ENCODE peak calls at places on chromosomes 11 and 22, in ten cellular contexts. L is sigmoid colon, K is Peyer's patch, X is cardiac muscle cell, A is K562, P is DND-41, O is breast epithelium, B is H1, M is kidney, R is fibroblast of lung. T is an unnamed sample. For H3K36me3, the result is how much of the 10 kb centered on the place peaks cover.

GRCh38 chr11:35943761-35944502 is at the start of gene LDLRAD3:
- DNase-seq in L (peak), K (peak), X (peak), A (peak), P (no peak), O (peak), B (peak), M (peak), R (peak), T (peak)

GRCh38 chr22:43970037-43970747 is 14.9 kb downstream of the SAMM50 start:
- DNase-seq in L (peak), K (no peak), X (no peak), A (peak), P (no peak), O (no peak), B (no peak), M (no peak), R (no peak), T (no peak)

GRCh38 chr11:75320643-75321042 is 30.8 kb downstream of the ARRB1 start:
- DNase-seq in L (no peak), K (peak), X (no peak), A (no peak), P (no peak), O (no peak), B (no peak), M (peak), R (no peak), T (no peak)

GRCh38 chr11:68987211-68987610 is 6.4 kb upstream of the MRGPRD start:
- DNase-seq in L (no peak), K (no peak), X (no peak), A (no peak), P (no peak), O (no peak), B (no peak), M (no peak), R (peak), T (no peak)

GRCh38 chr11:113373306-113373705 is 14.3 kb upstream of the ANKK1 start:
- DNase-seq in L (no peak), K (no peak), X (no peak), A (no peak), P (no peak), O (no peak), B (no peak), M (no peak), R (peak), T (no peak)

GRCh38 chr22:39297490-39298193 is 21.8 kb downstream of the RPL3 start:
- DNase-seq in L (no peak), K (peak), X (no peak), A (no peak), P (peak), O (peak), B (no peak), M (no peak), R (peak), T (no peak)

GRCh38 chr22:38317995-38318715 is 922 bp upstream of the CSNK1E start:
- DNase-seq in L (peak), K (peak), X (no peak), A (peak), P (no peak), O (peak), B (no peak), M (peak), R (peak), T (peak)

GRCh38 chr11:46216040-46216764 is 61.3 kb upstream of the CREB3L1 start:
- DNase-seq in L (no peak), K (peak), X (no peak), A (no peak), P (no peak), O (no peak), B (no peak), M (no peak), R (peak), T (no peak)

GRCh38 chr11:795638-796564 is 2.2 kb downstream of the SLC25A22 start:
- DNase-seq in L (peak), K (peak), X (peak), A (peak), P (peak), O (peak), B (no peak), M (peak), R (peak), T (peak)

GRCh38 chr22:26318975-26319374 is 110.1 kb upstream of the ASPHD2 start:
- DNase-seq in L (no peak), K (no peak), X (no peak), A (peak), P (no peak), O (no peak), B (no peak), M (no peak), R (peak), T (no peak)

GRCh38 chr11:129974237-129974636 is 28.4 kb downstream of the PRDM10 start:
- DNase-seq in L (no peak), K (no peak), X (no peak), A (no peak), P (no peak), O (no peak), B (no peak), M (no peak), R (peak), T (no peak)

GRCh38 chr11:1222491-1223345 is at the start of gene MUC5B:
- DNase-seq in L (peak), K (peak), X (no peak), A (no peak), P (no peak), O (no peak), B (peak), M (peak), R (no peak), T (no peak)

DNA sequence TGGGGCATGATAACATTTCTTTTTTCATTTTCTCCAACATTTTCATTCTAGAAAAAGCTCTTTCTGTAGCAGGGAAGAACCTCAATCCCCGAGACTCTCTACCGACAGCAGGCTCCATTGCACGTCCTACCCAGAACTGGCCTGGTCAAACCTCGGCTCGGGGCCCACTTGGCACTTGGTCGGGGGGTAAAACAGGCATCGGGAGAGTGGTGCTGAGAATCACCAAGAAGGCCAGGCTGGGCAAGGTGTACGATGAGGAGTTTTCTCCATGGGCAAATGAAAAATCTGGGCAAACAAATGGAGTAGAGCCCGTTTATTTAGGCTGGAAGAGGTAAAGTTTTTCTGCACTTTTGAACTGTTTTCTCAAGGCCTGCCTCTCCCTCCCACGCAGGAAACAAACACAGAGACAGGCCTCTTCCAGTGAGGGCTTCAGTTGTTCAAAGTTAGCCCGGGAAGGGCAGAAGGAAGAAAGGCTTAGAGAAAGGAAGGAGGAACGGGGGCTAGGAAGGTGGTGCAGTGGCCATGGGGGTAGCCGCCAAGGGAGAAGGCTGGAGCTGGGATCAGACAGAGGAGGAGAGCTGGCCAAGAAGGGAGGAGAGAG is 87.6 kb downstream of the ETS1 start:
- DNase-seq in L (no peak), K (no peak), X (no peak), A (no peak), P (no peak), O (no peak), B (no peak), M (no peak), R (no peak), T (no peak)
- H3K4me3 ChIP-seq in L (no peak), K (peak), X (no peak), A (no peak), P (no peak), O (no peak), B (no peak), M (no peak), R (no peak), T (no peak)

GRCh38 chr11:84780689-84781293 is 846.4 kb downstream of the DLG2 start:
- DNase-seq in L (no peak), K (no peak), X (peak), A (no peak), P (no peak), O (no peak), B (no peak), M (no peak), R (peak), T (no peak)
- TF ChIP-seq CTCF in L (no peak), K (no peak), X (peak), A (no peak), P (peak), O (peak), B (peak), M (peak), R (peak), T (peak)

DNA sequence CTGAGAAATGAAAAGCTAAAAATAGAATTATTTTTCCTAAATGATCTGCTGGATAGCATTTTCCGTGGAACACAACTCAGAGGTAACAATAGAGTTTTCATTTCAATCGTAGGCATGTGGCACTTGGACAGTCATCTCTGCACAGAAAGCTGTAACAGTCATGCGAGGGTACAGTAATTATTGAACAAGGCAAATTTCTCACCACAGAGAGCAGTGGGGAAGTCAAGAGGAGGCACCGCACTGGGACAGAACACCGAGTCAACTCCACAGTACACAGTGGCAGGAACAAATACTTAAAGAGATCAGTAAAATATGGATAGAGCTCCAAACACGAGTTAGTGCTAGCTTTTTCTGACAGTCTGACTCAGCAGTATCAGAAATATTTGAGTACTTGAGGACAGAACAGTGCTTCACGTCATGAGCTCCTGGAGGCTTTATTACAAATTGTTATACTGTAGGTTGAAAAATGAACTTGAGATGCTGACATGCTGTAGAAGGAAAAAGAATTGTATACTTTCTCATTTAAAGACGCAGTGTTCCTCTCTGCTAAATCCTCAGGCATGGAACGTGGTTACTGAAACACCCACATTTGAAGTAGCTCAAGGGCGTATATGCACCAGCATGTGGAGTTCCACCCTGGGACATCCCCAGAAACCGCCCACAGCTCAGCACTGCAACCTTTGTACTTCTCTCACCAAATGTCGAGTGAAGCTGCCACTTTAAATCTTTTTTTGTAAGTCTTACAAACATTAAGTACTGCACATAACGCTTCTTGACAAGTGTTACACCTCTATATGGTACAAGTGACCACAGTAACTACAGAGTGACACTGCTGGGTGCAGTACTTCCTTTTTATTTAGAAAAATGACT is 27.4 kb upstream of the YPEL1 start:
- DNase-seq in L (no peak), K (no peak), X (no peak), A (no peak), P (no peak), O (no peak), B (no peak), M (no peak), R (no peak), T (no peak)
- H3K36me3 ChIP-seq in L (half or more), K (half or more), X (under half), A (half or more), P (half or more), O (under half), B (under half), M (under half), R (under half), T (under half)

GRCh38 chr22:21032037-21032842 is at the start of gene SLC7A4:
- DNase-seq in L (no peak), K (no peak), X (peak), A (no peak), P (no peak), O (no peak), B (peak), M (no peak), R (no peak), T (no peak)
- H3K4me3 ChIP-seq in L (no peak), K (peak), X (peak), A (no peak), P (no peak), O (peak), B (peak), M (no peak), R (no peak), T (peak)

GRCh38 chr11:85263328-85263727 is 363.8 kb downstream of the DLG2 start:
- DNase-seq in L (no peak), K (no peak), X (no peak), A (no peak), P (no peak), O (no peak), B (no peak), M (no peak), R (no peak), T (no peak)
- TF ChIP-seq CTCF in L (no peak), K (no peak), X (no peak), A (no peak), P (no peak), O (no peak), B (no peak), M (no peak), R (no peak), T (no peak)

T was measured in prostate gland.